ENCODE peak calls at places on chromosomes 2 and 18, in four cellular contexts. One of them, this sample, is unnamed.

GRCh38 chr2:239230318-239231052 is 170.3 kb downstream of the HDAC4 start:
- DNase-seq in occipital lobe: no peak
- DNase-seq in KBM-7: peak; percentile 70
- DNase-seq in left cardiac atrium: no peak
- DNase-seq in this sample: no peak

GRCh38 chr2:37011126-37011525 is 44.8 kb upstream of the STRN start:
- DNase-seq in occipital lobe: no peak
- DNase-seq in KBM-7: no peak
- DNase-seq in left cardiac atrium: no peak
- DNase-seq in this sample: peak; percentile 4

GRCh38 chr2:212428685-212429480 is 109.7 kb downstream of the ERBB4 start:
- DNase-seq in occipital lobe: no peak
- DNase-seq in KBM-7: no peak
- DNase-seq in left cardiac atrium: no peak
- DNase-seq in this sample: no peak

GRCh38 chr18:75482880-75483279 is 55.4 kb upstream of the SMIM21 start:
- DNase-seq in occipital lobe: no peak
- DNase-seq in KBM-7: no peak
- DNase-seq in left cardiac atrium: no peak
- DNase-seq in this sample: no peak

GRCh38 chr2:126704434-126705165 is 48.6 kb downstream of the GYPC start:
- DNase-seq in occipital lobe: no peak
- DNase-seq in KBM-7: no peak
- DNase-seq in left cardiac atrium: no peak
- DNase-seq in this sample: peak; percentile 75

GRCh38 chr2:135709992-135710391 is 31.7 kb upstream of the UBXN4 start:
- DNase-seq in occipital lobe: peak; percentile 4
- DNase-seq in KBM-7: peak; percentile 73
- DNase-seq in left cardiac atrium: peak; percentile 46
- DNase-seq in this sample: peak; percentile 70

GRCh38 chr18:79547413-79548076 is 132.1 kb upstream of the CTDP1 start:
- DNase-seq in occipital lobe: no peak
- DNase-seq in KBM-7: no peak
- DNase-seq in left cardiac atrium: no peak
- DNase-seq in this sample: no peak

GRCh38 chr18:24539866-24540604 is 79.6 kb downstream of the HRH4 start:
- DNase-seq in occipital lobe: no peak
- DNase-seq in KBM-7: no peak
- DNase-seq in left cardiac atrium: no peak
- DNase-seq in this sample: no peak

GRCh38 chr18:5556317-5556974 is 12.6 kb upstream of the EPB41L3 start:
- DNase-seq in occipital lobe: peak; percentile 6
- DNase-seq in KBM-7: no peak
- DNase-seq in left cardiac atrium: peak; percentile 29
- DNase-seq in this sample: no peak

GRCh38 chr2:230130668-230131364 is 62.1 kb upstream of the SLC16A14 start:
- DNase-seq in occipital lobe: no peak
- DNase-seq in KBM-7: no peak
- DNase-seq in left cardiac atrium: peak; percentile 79
- DNase-seq in this sample: peak; percentile 87

GRCh38 chr2:111122631-111123421 is 2.1 kb downstream of the BCL2L11 start:
- DNase-seq in occipital lobe: peak; percentile 43
- DNase-seq in KBM-7: peak; percentile 51
- DNase-seq in left cardiac atrium: peak; percentile 90
- DNase-seq in this sample: peak; percentile 96

GRCh38 chr2:45984366-45984765 is 312.8 kb upstream of the EPAS1 start:
- DNase-seq in occipital lobe: no peak
- DNase-seq in KBM-7: no peak
- DNase-seq in left cardiac atrium: no peak
- DNase-seq in this sample: no peak

GRCh38 chr2:200756618-200757321 is 54.9 kb upstream of the BZW1 start:
- DNase-seq in occipital lobe: no peak
- DNase-seq in KBM-7: no peak
- DNase-seq in left cardiac atrium: no peak
- DNase-seq in this sample: no peak

GRCh38 chr2:233120459-233120858 is 60.3 kb downstream of the INPP5D start:
- DNase-seq in occipital lobe: no peak
- DNase-seq in KBM-7: no peak
- DNase-seq in left cardiac atrium: no peak
- DNase-seq in this sample: no peak

GRCh38 chr2:61582191-61582590 is 44.0 kb upstream of the XPO1 start:
- DNase-seq in occipital lobe: no peak
- DNase-seq in KBM-7: no peak
- DNase-seq in left cardiac atrium: no peak
- DNase-seq in this sample: no peak

GRCh38 chr2:235449568-235449967 is 44.3 kb upstream of the AGAP1 start:
- DNase-seq in occipital lobe: no peak
- DNase-seq in KBM-7: no peak
- DNase-seq in left cardiac atrium: no peak
- DNase-seq in this sample: no peak

GRCh38 chr2:239064891-239065290 is 217.0 kb downstream of the TWIST2 start:
- DNase-seq in occipital lobe: no peak
- DNase-seq in KBM-7: no peak
- DNase-seq in left cardiac atrium: no peak
- DNase-seq in this sample: no peak

GRCh38 chr2:111900859-111901258 is 2.5 kb downstream of the MERTK start:
- DNase-seq in occipital lobe: no peak
- DNase-seq in KBM-7: peak; percentile 68
- DNase-seq in left cardiac atrium: no peak
- DNase-seq in this sample: peak; percentile 54

GRCh38 chr2:236768393-236769140 is 198.9 kb downstream of the ACKR3 start:
- DNase-seq in occipital lobe: no peak
- DNase-seq in KBM-7: no peak
- DNase-seq in left cardiac atrium: no peak
- DNase-seq in this sample: no peak

GRCh38 chr2:239912171-239912937 is 112.8 kb downstream of the NDUFA10 start:
- DNase-seq in occipital lobe: no peak
- DNase-seq in KBM-7: no peak
- DNase-seq in left cardiac atrium: no peak
- DNase-seq in this sample: no peak

GRCh38 chr2:18790465-18791171 is 201.2 kb upstream of the NT5C1B start:
- DNase-seq in occipital lobe: no peak
- DNase-seq in KBM-7: no peak
- DNase-seq in left cardiac atrium: no peak
- DNase-seq in this sample: no peak

GRCh38 chr2:99399795-99400194 is 62.6 kb downstream of the EIF5B start:
- DNase-seq in occipital lobe: no peak
- DNase-seq in KBM-7: no peak
- DNase-seq in left cardiac atrium: no peak
- DNase-seq in this sample: no peak

GRCh38 chr2:65800998-65801397 is 368.6 kb upstream of the SPRED2 start:
- DNase-seq in occipital lobe: no peak
- DNase-seq in KBM-7: peak; percentile 2
- DNase-seq in left cardiac atrium: no peak
- DNase-seq in this sample: peak; percentile 5

GRCh38 chr2:165044505-165045303 is 89.4 kb upstream of the SLC38A11 start:
- DNase-seq in occipital lobe: no peak
- DNase-seq in KBM-7: no peak
- DNase-seq in left cardiac atrium: no peak
- DNase-seq in this sample: no peak

GRCh38 chr2:235692671-235693171 is 198.9 kb downstream of the AGAP1 start:
- DNase-seq in occipital lobe: no peak
- DNase-seq in KBM-7: no peak
- DNase-seq in left cardiac atrium: no peak
- DNase-seq in this sample: no peak

GRCh38 chr18:44974174-44974573 is 293.5 kb downstream of the SETBP1 start:
- DNase-seq in occipital lobe: no peak
- DNase-seq in KBM-7: no peak
- DNase-seq in left cardiac atrium: no peak
- DNase-seq in this sample: no peak

GRCh38 chr2:160224060-160224459 is 24.0 kb upstream of the ITGB6 start:
- DNase-seq in occipital lobe: no peak
- DNase-seq in KBM-7: no peak
- DNase-seq in left cardiac atrium: no peak
- DNase-seq in this sample: peak; percentile 42

GRCh38 chr18:74097803-74098202 is 49.8 kb downstream of the FBXO15 start:
- DNase-seq in occipital lobe: no peak
- DNase-seq in KBM-7: no peak
- DNase-seq in left cardiac atrium: no peak
- DNase-seq in this sample: no peak

GRCh38 chr2:35428548-35428947 is 927.0 kb upstream of the CRIM1 start:
- DNase-seq in occipital lobe: peak; percentile 4
- DNase-seq in KBM-7: peak; percentile 36
- DNase-seq in left cardiac atrium: peak; percentile 25
- DNase-seq in this sample: peak; percentile 46

GRCh38 chr2:27381577-27382181 is 1.1 kb upstream of the ZNF513 start:
- DNase-seq in occipital lobe: no peak
- DNase-seq in KBM-7: no peak
- DNase-seq in left cardiac atrium: no peak
- DNase-seq in this sample: no peak

GRCh38 chr2:5945707-5946106 is 253.5 kb downstream of the SOX11 start:
- DNase-seq in occipital lobe: no peak
- DNase-seq in KBM-7: no peak
- DNase-seq in left cardiac atrium: no peak
- DNase-seq in this sample: no peak

GRCh38 chr2:25814681-25815080 is 63.6 kb downstream of the ASXL2 start:
- DNase-seq in occipital lobe: no peak
- DNase-seq in KBM-7: no peak
- DNase-seq in left cardiac atrium: no peak
- DNase-seq in this sample: no peak

GRCh38 chr2:96264656-96265348 is 995 bp downstream of the TMEM127 start:
- DNase-seq in occipital lobe: no peak
- DNase-seq in KBM-7: peak; percentile 57
- DNase-seq in left cardiac atrium: peak; percentile 46
- DNase-seq in this sample: peak; percentile 78

GRCh38 chr2:118048396-118048795 is 34.5 kb upstream of the CCDC93 start:
- DNase-seq in occipital lobe: no peak
- DNase-seq in KBM-7: no peak
- DNase-seq in left cardiac atrium: no peak
- DNase-seq in this sample: no peak

GRCh38 chr2:216369821-216370220 is 2.5 kb downstream of the MARCHF4 start:
- DNase-seq in occipital lobe: no peak
- DNase-seq in KBM-7: no peak
- DNase-seq in left cardiac atrium: no peak
- DNase-seq in this sample: no peak

GRCh38 chr2:136131961-136132839 is 14.3 kb upstream of the CXCR4 start:
- DNase-seq in occipital lobe: no peak
- DNase-seq in KBM-7: no peak
- DNase-seq in left cardiac atrium: no peak
- DNase-seq in this sample: no peak

GRCh38 chr2:113117594-113118262 is 9.7 kb upstream of the IL1RN start:
- DNase-seq in occipital lobe: no peak
- DNase-seq in KBM-7: no peak
- DNase-seq in left cardiac atrium: peak; percentile 37
- DNase-seq in this sample: no peak